ENCODE peak calls at places on chromosomes 11 and 22, in eight cellular contexts. D is CD8-positive, alpha-beta memory T cell; A is HL-60; B is CD4-positive, alpha-beta T cell; T is heart left ventricle; Q is lower lobe of right lung; E is esophagus squamous epithelium; H is aorta. V is an unnamed sample.

GRCh38 chr11:118608268-118609214 is 1.1 kb downstream of the PHLDB1 start:
- DNase-seq in D (peak; percentile 91), A (peak; percentile 32), B (peak; percentile 78), T (peak; percentile 89), Q (peak; percentile 77), E (no peak), H (peak; percentile 90), V (no peak)

GRCh38 chr11:70247710-70248072 is 22.8 kb upstream of the PPFIA1 start:
- DNase-seq in D (no peak), A (no peak), B (no peak), T (peak; percentile 71), Q (no peak), E (no peak), H (no peak), V (peak; percentile 62)

GRCh38 chr11:106304274-106304673 is 226.8 kb downstream of the AASDHPPT start:
- DNase-seq in D (no peak), A (no peak), B (no peak), T (no peak), Q (no peak), E (no peak), H (no peak), V (no peak)

GRCh38 chr11:121422675-121423074 is 29.4 kb upstream of the SORL1 start:
- DNase-seq in D (no peak), A (no peak), B (no peak), T (no peak), Q (no peak), E (no peak), H (no peak), V (no peak)

GRCh38 chr11:87259731-87260130 is 222.0 kb downstream of the TMEM135 start:
- DNase-seq in D (no peak), A (no peak), B (no peak), T (no peak), Q (no peak), E (no peak), H (no peak), V (no peak)

GRCh38 chr11:82792319-82792718 is 58.7 kb upstream of the FAM181B start:
- DNase-seq in D (no peak), A (no peak), B (no peak), T (no peak), Q (no peak), E (no peak), H (no peak), V (no peak)

GRCh38 chr11:17516551-17517150 is 27.6 kb downstream of the USH1C start:
- DNase-seq in D (no peak), A (no peak), B (no peak), T (no peak), Q (no peak), E (no peak), H (no peak), V (no peak)

GRCh38 chr11:128919192-128919591 is 23.5 kb downstream of the TP53AIP1 start:
- DNase-seq in D (no peak), A (no peak), B (no peak), T (no peak), Q (no peak), E (no peak), H (peak; percentile 58), V (no peak)

GRCh38 chr11:77001524-77001923 is 32.7 kb upstream of the B3GNT6 start:
- DNase-seq in D (no peak), A (no peak), B (no peak), T (no peak), Q (no peak), E (no peak), H (no peak), V (no peak)

GRCh38 chr22:22076937-22077703 is 94.5 kb upstream of the TOP3B start:
- DNase-seq in D (no peak), A (no peak), B (no peak), T (no peak), Q (no peak), E (no peak), H (no peak), V (no peak)

GRCh38 chr22:22547226-22547625 is 11.8 kb downstream of the PRAME start:
- DNase-seq in D (no peak), A (no peak), B (no peak), T (no peak), Q (no peak), E (no peak), H (no peak), V (no peak)

GRCh38 chr11:202490-202889 is 4.7 kb downstream of the BET1L start:
- DNase-seq in D (no peak), A (no peak), B (no peak), T (no peak), Q (peak; percentile 27), E (no peak), H (no peak), V (no peak)

DNA sequence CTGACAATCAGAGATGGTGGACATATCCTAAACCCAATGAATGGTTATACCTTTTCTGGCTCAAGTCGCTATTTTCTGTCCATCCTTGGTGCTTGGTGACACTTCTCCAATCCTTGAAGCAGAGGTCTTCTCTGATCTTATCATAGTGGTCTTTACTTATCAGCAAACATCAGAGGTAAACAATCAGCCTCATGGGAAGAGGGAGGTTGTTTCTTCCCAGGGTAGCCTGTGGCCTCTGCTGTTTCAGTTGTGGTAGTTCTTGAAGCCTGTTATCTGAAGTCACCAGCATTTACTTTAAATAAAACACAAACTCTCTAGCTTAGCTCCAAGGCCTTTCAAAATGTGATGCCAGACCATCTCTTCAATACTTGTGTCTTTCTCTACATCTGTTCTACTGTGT is 66.7 kb downstream of the RRM1 start:
- DNase-seq in D (no peak), A (no peak), B (no peak), T (no peak), Q (no peak), E (no peak), H (no peak), V (no peak)
- H3K27ac ChIP-seq in D (no peak overlapping the region), A (no peak overlapping the region), B (no peak overlapping the region), T (no peak overlapping the region), Q (no peak overlapping the region), E (no peak overlapping the region), H (no peak overlapping the region), V (no peak overlapping the region)

GRCh38 chr11:10784229-10785145 is 24.2 kb downstream of the EIF4G2 start:
- DNase-seq in D (no peak), A (no peak), B (no peak), T (no peak), Q (no peak), E (no peak), H (no peak), V (no peak)
- H3K27ac ChIP-seq in D (no peak overlapping the region), A (no peak overlapping the region), B (no peak overlapping the region), T (peak overlapping the region; percentile 30), Q (no peak overlapping the region), E (no peak overlapping the region), H (no peak overlapping the region), V (no peak overlapping the region)

GRCh38 chr11:119638851-119639250 is 90.1 kb downstream of the NECTIN1 start:
- DNase-seq in D (no peak), A (no peak), B (no peak), T (no peak), Q (no peak), E (no peak), H (no peak), V (no peak)
- H3K27ac ChIP-seq in D (no peak overlapping the region), A (no peak overlapping the region), B (no peak overlapping the region), T (no peak overlapping the region), Q (no peak overlapping the region), E (no peak overlapping the region), H (no peak overlapping the region), V (no peak overlapping the region)

DNA sequence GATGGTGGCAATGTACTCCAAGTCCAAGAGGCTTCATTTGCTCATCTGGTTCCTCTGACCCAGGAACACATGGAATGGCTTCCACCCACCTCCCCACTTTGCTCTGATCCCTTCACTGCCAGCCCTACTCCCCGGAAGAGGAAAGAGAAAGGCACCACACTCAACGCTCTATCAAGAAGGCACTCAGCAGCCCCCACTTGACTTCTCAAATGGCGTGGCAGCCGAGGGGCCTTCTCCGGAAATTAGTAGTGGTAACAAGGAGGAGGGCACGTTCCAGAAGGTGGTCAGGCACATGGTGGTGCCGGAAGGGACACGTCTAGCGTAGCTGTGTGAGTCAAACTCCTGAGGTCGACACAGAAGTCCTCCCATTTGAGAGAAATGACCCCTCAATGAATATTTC is 36.5 kb upstream of the CYP2D6 start:
- DNase-seq in D (no peak), A (no peak), B (no peak), T (no peak), Q (no peak), E (no peak), H (no peak), V (no peak)
- H3K27ac ChIP-seq in D (no peak overlapping the region), A (no peak overlapping the region), B (no peak overlapping the region), T (no peak overlapping the region), Q (no peak overlapping the region), E (no peak overlapping the region), H (no peak overlapping the region), V (no peak overlapping the region)

GRCh38 chr22:36237462-36238347 is 1.6 kb downstream of the APOL2 start:
- DNase-seq in D (no peak), A (no peak), B (no peak), T (no peak), Q (no peak), E (no peak), H (peak; percentile 49), V (no peak)
- H3K27ac ChIP-seq in D (peak overlapping the region; percentile 61), A (peak overlapping the region; percentile 16), B (peak overlapping the region; percentile 67), T (peak overlapping the region; percentile 92), Q (peak overlapping the region; percentile 90), E (peak overlapping the region; percentile 93), H (no peak overlapping the region), V (no peak overlapping the region)

GRCh38 chr11:126654886-126655806 is 299.7 kb downstream of the ST3GAL4 start:
- DNase-seq in D (no peak), A (no peak), B (no peak), T (no peak), Q (no peak), E (no peak), H (no peak), V (no peak)

GRCh38 chr11:126661051-126661450 is 305.6 kb downstream of the ST3GAL4 start:
- DNase-seq in D (no peak), A (no peak), B (no peak), T (no peak), Q (no peak), E (no peak), H (no peak), V (no peak)

GRCh38 chr11:126653040-126653439 is 297.6 kb downstream of the ST3GAL4 start:
- DNase-seq in D (no peak), A (no peak), B (no peak), T (no peak), Q (no peak), E (no peak), H (no peak), V (no peak)

GRCh38 chr11:126658306-126659056 is 303.0 kb downstream of the ST3GAL4 start:
- DNase-seq in D (no peak), A (no peak), B (no peak), T (no peak), Q (no peak), E (no peak), H (no peak), V (no peak)

DNA sequence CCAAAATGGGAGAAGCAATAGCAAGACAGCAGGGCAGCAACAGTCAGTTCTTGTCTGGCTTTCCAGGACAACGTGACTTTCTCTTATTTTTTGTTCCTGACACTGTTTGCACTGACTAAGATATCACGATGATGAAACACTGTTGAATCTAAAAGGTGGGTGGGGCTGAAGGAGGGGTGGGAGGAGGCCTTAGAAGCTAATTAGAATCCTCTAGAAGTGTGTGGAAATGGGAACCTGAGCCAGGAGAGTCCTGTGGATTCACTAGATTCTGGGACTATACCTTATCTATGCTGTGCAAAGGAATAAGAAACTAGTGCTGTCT is 300.3 kb downstream of the ST3GAL4 start:
- DNase-seq in D (no peak), A (no peak), B (no peak), T (no peak), Q (no peak), E (no peak), H (no peak), V (no peak)
- H3K27ac ChIP-seq in D (no peak overlapping the region), A (no peak overlapping the region), B (no peak overlapping the region), T (no peak overlapping the region), Q (no peak overlapping the region), E (no peak overlapping the region), H (no peak overlapping the region), V (no peak overlapping the region)

V was measured in PC-9.